ENCODE peak calls at places on chromosomes 6 and 20, in eight cellular contexts. J is fibroblast of lung; L is heart right ventricle; C is GM23248; Z is naive thymus-derived CD4-positive, alpha-beta T cell; H is Caco-2; B is sigmoid colon; I is SJSA1. T is an unnamed sample. For H3K27me3 and H3K36me3, the result is how much of the 10 kb centered on the place peaks cover.

GRCh38 chr20:50694379-50695143 is 3.2 kb upstream of the RIPOR3 start:
- DNase-seq in H (no peak), C (peak), I (no peak), J (no peak), Z (no peak), L (no peak), B (no peak), T (no peak)

GRCh38 chr20:63316502-63316921 is 23.5 kb downstream of the COL20A1 start:
- DNase-seq in B (peak), J (no peak), I (no peak), C (peak), Z (no peak), H (no peak), L (no peak), T (no peak)

GRCh38 chr6:10136636-10137035 is 278.2 kb downstream of the TFAP2A start:
- DNase-seq in Z (no peak), J (no peak), B (no peak), C (no peak), I (no peak), H (no peak), L (no peak), T (no peak)

GRCh38 chr20:38171301-38172010 is 6.4 kb upstream of the TGM2 start:
- DNase-seq in H (no peak), Z (no peak), C (peak), L (no peak), B (peak), I (peak), J (no peak), T (no peak)

GRCh38 chr6:31958412-31958740 is 395 bp downstream of the NELFE start:
- DNase-seq in C (peak), L (no peak), B (no peak), J (no peak), H (no peak), Z (no peak), I (no peak), T (no peak)

GRCh38 chr20:35912877-35913276 is 41.4 kb downstream of the SCAND1 start:
- DNase-seq in L (no peak), J (no peak), I (no peak), C (no peak), H (no peak), B (no peak), Z (no peak), T (no peak)

GRCh38 chr6:148760568-148761531 is 14.0 kb downstream of the UST start:
- DNase-seq in B (peak), I (peak), L (peak), J (peak), Z (peak), H (no peak), C (peak), T (peak)

GRCh38 chr20:43963872-43964791 is 49.5 kb downstream of the TOX2 start:
- DNase-seq in H (no peak), L (peak), B (peak), I (no peak), Z (peak), C (peak), J (peak), T (no peak)

GRCh38 chr6:157461000-157461915 is 80.3 kb downstream of the ZDHHC14 start:
- DNase-seq in J (no peak), Z (no peak), L (no peak), H (no peak), C (no peak), B (no peak), I (peak), T (peak)

DNA sequence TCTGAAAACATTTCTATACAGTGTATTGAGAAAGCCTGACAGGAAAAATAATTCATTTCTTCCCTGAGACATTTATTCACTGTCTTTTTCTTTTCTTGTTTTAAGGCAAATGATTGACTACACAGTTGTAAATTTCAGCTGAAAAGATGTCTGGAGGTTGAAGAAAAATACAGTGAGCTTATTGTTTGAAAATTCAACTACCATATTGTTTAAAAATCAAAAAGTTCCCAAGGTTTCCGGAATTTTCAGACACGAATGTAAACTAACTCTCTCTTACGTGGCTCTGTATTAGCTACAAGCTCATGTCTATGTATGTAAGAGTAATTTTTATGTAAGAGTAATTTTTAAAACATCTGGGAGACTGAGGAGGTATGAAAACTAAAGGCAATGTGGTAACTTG is 1.5 kb downstream of the PTGIS start:
- DNase-seq in Z (no peak), C (peak), J (no peak), H (no peak), I (no peak), L (no peak), B (no peak), T (no peak)
- H3K4me3 ChIP-seq in Z (no peak), C (peak), J (no peak), H (no peak), I (no peak), L (peak), B (peak), T (no peak)

DNA sequence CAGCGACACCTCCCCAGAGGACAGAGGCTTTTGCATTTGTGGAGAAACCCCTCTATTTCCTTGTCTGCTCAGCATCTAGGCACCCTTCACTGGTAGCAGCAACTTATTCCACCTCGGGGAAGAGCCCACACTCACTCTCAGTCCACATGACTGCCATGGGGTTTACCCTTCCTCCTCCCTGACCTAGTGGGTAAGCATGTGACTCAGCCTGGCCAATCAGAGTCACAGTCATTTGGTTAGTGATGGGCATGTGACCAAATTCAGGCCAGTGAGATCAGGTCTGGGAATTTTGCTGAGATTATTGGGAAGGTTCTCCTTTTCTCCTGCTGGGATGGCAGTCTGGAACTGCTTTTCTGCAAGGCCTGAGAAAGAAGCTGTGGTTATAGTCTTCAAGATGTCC is 145.7 kb upstream of the PHACTR3 start:
- DNase-seq in L (no peak), B (no peak), H (no peak), Z (no peak), J (no peak), I (no peak), C (peak), T (no peak)
- H3K27me3 ChIP-seq in L (under half), B (under half), H (under half), Z (under half), J (under half), I (under half), C (under half), T (under half)

GRCh38 chr20:1146957-1147356 is 28.6 kb downstream of the PSMF1 start:
- DNase-seq in L (no peak), H (no peak), Z (no peak), C (no peak), B (no peak), J (no peak), I (no peak), T (no peak)
- H3K36me3 ChIP-seq in L (half or more), H (under half), Z (under half), C (under half), B (under half), J (under half), I (under half), T (under half)

GRCh38 chr6:41197234-41197633 is 3.7 kb downstream of the TREML2 start:
- DNase-seq in C (no peak), L (no peak), I (no peak), Z (no peak), B (no peak), H (no peak), J (no peak), T (no peak)

GRCh38 chr6:41200296-41200900 is 551 bp downstream of the TREML2 start:
- DNase-seq in C (peak), I (no peak), J (peak), L (no peak), H (no peak), B (no peak), Z (peak), T (no peak)

GRCh38 chr6:41201784-41202181 is 834 bp upstream of the TREML2 start:
- DNase-seq in Z (no peak), I (no peak), B (no peak), J (no peak), L (no peak), H (no peak), C (no peak), T (no peak)

GRCh38 chr6:41200901-41201783 is at the start of gene TREML2:
- DNase-seq in H (no peak), C (no peak), I (no peak), B (no peak), Z (peak), J (no peak), L (no peak), T (no peak)

DNA sequence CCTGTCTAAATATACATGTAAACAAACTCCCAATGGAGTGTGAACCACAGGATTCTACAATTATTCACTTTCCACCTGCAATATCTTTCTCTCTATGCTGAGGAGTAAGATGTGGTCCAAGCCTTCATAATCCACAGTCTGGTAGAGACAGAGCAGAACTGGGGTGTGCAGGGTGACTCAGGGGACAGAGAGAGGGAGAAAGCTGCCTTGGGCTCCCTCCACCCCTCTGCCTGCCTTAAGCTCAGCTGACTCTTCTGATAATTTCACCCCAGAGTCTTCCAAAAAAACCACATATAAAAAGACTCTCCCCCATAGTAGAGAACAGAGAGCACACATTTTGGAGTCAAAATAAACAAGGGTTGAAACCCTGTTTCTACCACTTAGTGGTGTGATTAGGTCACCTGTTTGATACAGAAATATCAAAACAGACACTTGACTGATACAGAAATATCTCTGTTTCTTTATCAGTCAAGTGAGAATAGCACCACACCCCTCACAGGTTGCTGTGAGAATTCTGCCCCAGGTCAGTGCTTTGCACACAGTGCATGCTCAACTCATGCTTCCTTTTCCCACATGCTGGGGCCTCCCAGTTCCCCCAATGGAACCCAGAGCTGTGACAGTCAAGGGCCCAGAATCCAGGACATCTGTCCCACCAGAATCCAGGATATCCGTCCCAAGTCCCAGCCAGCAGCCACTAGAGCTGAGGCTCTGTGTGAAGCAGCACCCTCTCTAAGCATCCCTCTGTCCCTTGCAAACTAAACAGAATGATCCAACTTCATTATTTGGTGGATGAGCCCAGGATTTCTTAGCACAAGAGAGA is 1.3 kb downstream of the TREML2 start:
- DNase-seq in H (no peak), I (no peak), J (no peak), Z (no peak), C (no peak), B (no peak), L (no peak), T (no peak)
- H3K4me3 ChIP-seq in H (no peak), I (no peak), J (no peak), Z (peak), C (no peak), B (no peak), L (no peak), T (no peak)

GRCh38 chr20:23114018-23114417 is 27.9 kb upstream of the CD93 start:
- DNase-seq in J (no peak), I (no peak), H (no peak), B (no peak), Z (no peak), L (peak), C (no peak), T (no peak)
- H3K27me3 ChIP-seq in J (under half), I (under half), H (under half), B (under half), Z (under half), L (under half), C (under half), T (under half)

T was measured in H7.